ENCODE peak calls at places on chromosomes 11 and 22, in four cellular contexts. Z is WTC11, K is K562, G is HepG2. H is an unnamed sample.

GRCh38 chr11:11036185-11037161 is 178.6 kb upstream of the ZBED5 start:
- DNase-seq in Z (peak; percentile 32), K (peak; percentile 69), G (peak; percentile 64), H (peak; percentile 57)

GRCh38 chr11:72989727-72990126 is 152.4 kb downstream of the FCHSD2 start:
- DNase-seq in Z (no peak), K (no peak), G (no peak), H (no peak)

GRCh38 chr22:50171965-50172421 is 1.5 kb downstream of the PANX2 start:
- DNase-seq in Z (no peak), K (no peak), G (peak; percentile 80), H (no peak)

GRCh38 chr11:41281131-41281742 is 178.2 kb downstream of the LRRC4C start:
- DNase-seq in Z (no peak), K (no peak), G (no peak), H (no peak)

GRCh38 chr11:8086001-8086479 is 5.0 kb downstream of the TUB start:
- DNase-seq in Z (no peak), K (no peak), G (no peak), H (peak; percentile 34)

GRCh38 chr11:61756452-61757212 is 4.2 kb downstream of the MYRF start:
- DNase-seq in Z (no peak), K (peak; percentile 75), G (peak; percentile 94), H (no peak)

GRCh38 chr22:40347300-40347699 is 1.0 kb downstream of the ADSL start:
- DNase-seq in Z (no peak), K (no peak), G (no peak), H (no peak)

GRCh38 chr11:120215634-120216033 is 4.8 kb downstream of the OAF start:
- DNase-seq in Z (no peak), K (peak; percentile 34), G (no peak), H (no peak)

GRCh38 chr11:17386331-17387084 is 2.0 kb downstream of the KCNJ11 start:
- DNase-seq in Z (peak; percentile 67), K (peak; percentile 81), G (peak; percentile 43), H (peak; percentile 60)

GRCh38 chr11:2305862-2306823 is 4.3 kb downstream of the TSPAN32 start:
- DNase-seq in Z (no peak), K (peak; percentile 27), G (no peak), H (no peak)

GRCh38 chr22:40727607-40728325 is 48.5 kb downstream of the MCHR1 start:
- DNase-seq in Z (no peak), K (no peak), G (no peak), H (no peak)

GRCh38 chr22:36220457-36220921 is 18.8 kb downstream of the APOL2 start:
- DNase-seq in Z (no peak), K (no peak), G (no peak), H (no peak)

GRCh38 chr11:48165426-48165825 is 51.2 kb upstream of the OR4B1 start:
- DNase-seq in Z (no peak), K (no peak), G (no peak), H (no peak)

GRCh38 chr11:75536786-75537629 is 11.3 kb upstream of the GDPD5 start:
- DNase-seq in Z (no peak), K (peak; percentile 77), G (no peak), H (no peak)

GRCh38 chr11:119396835-119397234 is 15.3 kb upstream of the USP2 start:
- DNase-seq in Z (no peak), K (no peak), G (no peak), H (no peak)

GRCh38 chr11:120471131-120471530 is 40.4 kb upstream of the GRIK4 start:
- DNase-seq in Z (no peak), K (no peak), G (no peak), H (no peak)

GRCh38 chr11:131579932-131580387 is 209.5 kb downstream of the NTM start:
- DNase-seq in Z (peak; percentile 70), K (peak; percentile 21), G (peak; percentile 7), H (peak; percentile 61)

GRCh38 chr11:10325398-10326079 is 20.7 kb downstream of the ADM start:
- DNase-seq in Z (no peak), K (no peak), G (no peak), H (no peak)

GRCh38 chr11:106159846-106160245 is 82.4 kb downstream of the AASDHPPT start:
- DNase-seq in Z (no peak), K (no peak), G (no peak), H (no peak)

GRCh38 chr11:76880956-76881355 is 20.2 kb downstream of the ACER3 start:
- DNase-seq in Z (no peak), K (no peak), G (no peak), H (no peak)

GRCh38 chr11:93567406-93567819 is 24.2 kb upstream of the SMCO4 start:
- DNase-seq in Z (no peak), K (no peak), G (no peak), H (no peak)

GRCh38 chr11:76385903-76386302 is 4.8 kb downstream of the GVQW3 start:
- DNase-seq in Z (no peak), K (no peak), G (peak; percentile 78), H (no peak)

GRCh38 chr22:30922151-30922611 is 46.4 kb downstream of the MORC2 start:
- DNase-seq in Z (no peak), K (no peak), G (no peak), H (no peak)

GRCh38 chr11:16902182-16902581 is 112.0 kb downstream of the PLEKHA7 start:
- DNase-seq in Z (no peak), K (no peak), G (no peak), H (no peak)

GRCh38 chr11:115944596-115944995 is 440.4 kb upstream of the CADM1 start:
- DNase-seq in Z (no peak), K (no peak), G (no peak), H (no peak)

GRCh38 chr11:8333431-8334401 is 70.0 kb upstream of the LMO1 start:
- DNase-seq in Z (no peak), K (peak; percentile 15), G (no peak), H (no peak)

GRCh38 chr11:75140269-75141138 is 10.4 kb upstream of the SLCO2B1 start:
- DNase-seq in Z (peak; percentile 86), K (peak; percentile 72), G (peak; percentile 47), H (peak; percentile 82)

GRCh38 chr11:101127699-101128570 is 1.7 kb downstream of the PGR start:
- DNase-seq in Z (peak; percentile 43), K (peak; percentile 24), G (no peak), H (peak; percentile 17)

GRCh38 chr11:12418019-12418611 is 40.7 kb downstream of the PARVA start:
- DNase-seq in Z (peak; percentile 15), K (peak; percentile 26), G (no peak), H (no peak)

GRCh38 chr11:18780896-18781295 is 10.7 kb downstream of the PTPN5 start:
- DNase-seq in Z (no peak), K (no peak), G (no peak), H (no peak)

GRCh38 chr11:78476066-78476465 is 58.4 kb upstream of the GAB2 start:
- DNase-seq in Z (no peak), K (no peak), G (no peak), H (no peak)

GRCh38 chr11:64000026-64000739 is 13.9 kb downstream of the OTUB1 start:
- DNase-seq in Z (peak; percentile 76), K (no peak), G (no peak), H (no peak)

GRCh38 chr11:122617297-122617696 is 38.2 kb upstream of the UBASH3B start:
- DNase-seq in Z (no peak), K (no peak), G (no peak), H (no peak)

DNA sequence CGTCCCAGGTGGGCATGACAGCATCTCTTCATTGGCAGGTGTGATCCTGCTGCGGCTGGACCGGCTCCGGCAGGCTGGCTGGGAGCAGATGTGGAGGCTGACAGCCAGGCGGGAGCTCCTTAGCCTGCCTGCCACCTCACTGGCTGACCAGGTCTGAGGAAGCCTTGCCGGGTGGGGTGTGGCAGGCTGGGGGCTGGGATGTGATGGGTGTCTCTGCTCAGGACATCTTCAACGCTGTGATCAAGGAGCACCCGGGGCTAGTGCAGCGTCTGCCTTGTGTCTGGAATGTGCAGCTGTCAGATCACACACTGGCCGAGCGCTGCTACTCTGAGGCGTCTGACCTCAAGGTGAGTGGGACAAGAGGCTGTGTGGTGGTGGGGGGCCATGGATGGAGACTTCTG is 3.5 kb downstream of the LARGE2 start:
- DNase-seq in Z (no peak), K (no peak), G (no peak), H (no peak)
- TF ChIP-seq ELF4 in Z (no peak), K (no peak), G (no peak), H (no peak)

DNA sequence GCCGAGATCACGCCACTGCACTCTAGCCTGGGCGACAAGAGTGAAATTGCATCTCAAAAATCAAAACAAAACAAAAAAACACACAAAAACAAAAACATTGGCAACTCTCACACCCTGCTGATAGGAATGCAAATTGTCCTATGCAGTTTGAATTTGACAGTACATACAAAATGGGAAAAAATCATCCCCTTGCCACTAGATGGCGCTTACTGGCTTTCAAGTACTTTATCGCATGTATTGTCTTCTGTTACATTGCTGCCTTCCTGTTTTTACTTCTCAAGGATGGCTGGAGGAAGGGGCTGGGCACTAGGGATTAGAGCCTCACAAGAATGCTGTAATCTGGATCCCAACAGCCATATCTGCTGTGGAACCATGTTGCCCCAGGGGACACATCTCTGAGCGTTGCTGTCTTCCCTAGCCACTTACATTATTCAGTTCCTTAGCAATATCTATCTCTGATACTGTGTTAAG is 59.4 kb upstream of the A4GALT start:
- DNase-seq in Z (peak; percentile 42), K (peak; percentile 83), G (peak; percentile 87), H (peak; percentile 71)
- TF ChIP-seq ELF4 in Z (no peak), K (no peak), G (no peak), H (no peak)

GRCh38 chr22:27194096-27194748 is 536.8 kb downstream of the MIAT start:
- DNase-seq in Z (no peak), K (no peak), G (no peak), H (no peak)

GRCh38 chr22:27195104-27195503 is 537.7 kb downstream of the MIAT start:
- DNase-seq in Z (no peak), K (no peak), G (no peak), H (no peak)

GRCh38 chr22:27193215-27193614 is 535.8 kb downstream of the MIAT start:
- DNase-seq in Z (no peak), K (no peak), G (no peak), H (no peak)

GRCh38 chr22:27192135-27192900 is 534.9 kb downstream of the MIAT start:
- DNase-seq in Z (no peak), K (no peak), G (no peak), H (no peak)

DNA sequence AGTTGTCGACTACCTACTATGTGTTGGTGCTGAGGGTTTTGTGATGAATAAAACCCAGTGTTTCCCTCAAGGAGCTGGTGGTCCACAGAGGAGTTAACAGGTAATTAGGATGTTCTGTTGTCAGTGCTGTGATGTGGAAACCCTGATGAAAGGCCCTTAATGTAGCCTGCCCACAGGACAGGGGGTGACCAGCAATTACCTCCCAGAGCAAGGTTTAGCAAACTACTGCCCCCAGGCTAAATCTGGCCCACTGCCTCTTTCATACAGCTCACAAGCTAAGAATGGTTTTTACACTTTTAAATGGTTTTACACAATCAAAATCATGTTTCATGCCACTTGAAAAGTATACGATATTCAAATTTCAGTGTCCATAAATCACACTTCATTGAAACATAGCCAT is 536.2 kb downstream of the MIAT start:
- DNase-seq in Z (no peak), K (no peak), G (no peak), H (no peak)
- TF ChIP-seq ELF4 in Z (no peak), K (no peak), G (no peak), H (no peak)

DNA sequence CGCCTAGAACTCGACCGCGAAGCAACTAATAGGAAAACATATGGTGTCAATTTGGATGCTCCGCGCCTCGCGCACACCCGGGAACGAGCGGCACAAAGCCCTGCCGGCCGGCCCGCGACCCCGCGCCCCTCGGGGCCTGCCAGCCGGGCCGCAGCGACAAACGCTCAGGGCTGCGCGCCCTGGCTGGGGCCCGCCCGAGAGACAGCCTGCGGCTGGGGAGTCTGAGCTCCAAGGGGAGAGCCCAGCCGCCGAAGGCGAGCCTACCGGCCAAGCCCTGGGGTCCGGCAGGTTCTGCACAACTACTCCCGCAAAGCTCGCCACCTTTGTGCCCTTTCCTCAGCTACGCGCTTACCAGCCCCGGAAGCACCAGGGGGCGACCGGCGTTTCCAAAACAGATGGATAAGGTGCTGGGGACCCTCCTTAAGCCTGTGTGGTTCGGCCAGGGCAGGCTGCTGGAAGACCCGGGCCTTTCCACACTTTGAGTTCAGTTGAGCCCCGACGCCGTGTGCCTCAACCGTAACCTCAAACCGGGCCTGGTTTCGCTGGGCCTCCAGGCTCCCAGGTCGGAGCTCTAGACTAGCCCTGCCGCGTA is 6.0 kb downstream of the PAX6 start:
- DNase-seq in Z (peak; percentile 61), K (no peak), G (no peak), H (no peak)
- TF ChIP-seq ELF4 in Z (no peak), K (no peak), G (no peak), H (no peak)